ENCODE peak calls at places on chromosome 5, in four cellular contexts. B is H1, F is GM12878, U is K562. J is an unnamed sample.
A peak's percentile ranks its signal among the peaks of the same experiment; 100 is the strongest.

GRCh38 chr5:133083901-133084300 is 32.1 kb downstream of the HSPA4 start:
- DNase-seq in B (no peak), F (no peak), U (no peak), J (no peak)

GRCh38 chr5:67206381-67207328 is 10.1 kb upstream of the CD180 start:
- DNase-seq in B (no peak), F (peak; percentile 94), U (peak; percentile 83), J (peak; percentile 52)

GRCh38 chr5:102578362-102578761 is 79.6 kb upstream of the SLCO6A1 start:
- DNase-seq in B (no peak), F (no peak), U (no peak), J (no peak)

GRCh38 chr5:79745255-79745654 is 55.6 kb downstream of the CMYA5 start:
- DNase-seq in B (no peak), F (no peak), U (no peak), J (no peak)

GRCh38 chr5:41641621-41642020 is 131.2 kb upstream of the PLCXD3 start:
- DNase-seq in B (no peak), F (no peak), U (no peak), J (no peak)

GRCh38 chr5:168314735-168315411 is 23.4 kb downstream of the WWC1 start:
- DNase-seq in B (no peak), F (no peak), U (no peak), J (no peak)

GRCh38 chr5:137199966-137200365 is 299.2 kb downstream of the SPOCK1 start:
- DNase-seq in B (peak; percentile 15), F (no peak), U (no peak), J (no peak)

GRCh38 chr5:138149530-138149929 is 10.3 kb upstream of the NME5 start:
- DNase-seq in B (no peak), F (no peak), U (no peak), J (no peak)

GRCh38 chr5:55853818-55854217 is 2.7 kb downstream of the IL31RA start:
- DNase-seq in B (no peak), F (no peak), U (no peak), J (no peak)

GRCh38 chr5:153818626-153819025 is 220.1 kb downstream of the FAM114A2 start:
- DNase-seq in B (no peak), F (no peak), U (no peak), J (no peak)

GRCh38 chr5:151002250-151002649 is 18.1 kb upstream of the GPX3 start:
- DNase-seq in B (no peak), F (no peak), U (peak; percentile 61), J (no peak)

GRCh38 chr5:16618138-16618897 is 1.5 kb upstream of the RETREG1 start:
- DNase-seq in B (no peak), F (no peak), U (no peak), J (no peak)

GRCh38 chr5:69234457-69235268 is at the start of gene CDK7:
- DNase-seq in B (peak; percentile 41), F (peak; percentile 77), U (peak; percentile 96), J (peak; percentile 88)

GRCh38 chr5:14915291-14915976 is 43.9 kb upstream of the ANKH start:
- DNase-seq in B (no peak), F (no peak), U (no peak), J (no peak)

GRCh38 chr5:139105621-139106071 is 92.5 kb downstream of the SIL1 start:
- DNase-seq in B (no peak), F (no peak), U (no peak), J (no peak)

GRCh38 chr5:81209386-81209785 is 23.7 kb upstream of the CKMT2 start:
- DNase-seq in B (no peak), F (no peak), U (no peak), J (no peak)

GRCh38 chr5:134813407-134813806 is 32.4 kb upstream of the C5orf24 start:
- DNase-seq in B (no peak), F (peak; percentile 17), U (no peak), J (no peak)

GRCh38 chr5:160312139-160312959 is at the start of gene CCNJL:
- DNase-seq in B (no peak), F (no peak), U (peak; percentile 12), J (peak; percentile 38)

GRCh38 chr5:168939887-168940534 is 360.8 kb upstream of the PANK3 start:
- DNase-seq in B (no peak), F (no peak), U (no peak), J (no peak)

GRCh38 chr5:166441-167372 is 24.6 kb upstream of the LRRC14B start:
- DNase-seq in B (no peak), F (no peak), U (no peak), J (no peak)

DNA sequence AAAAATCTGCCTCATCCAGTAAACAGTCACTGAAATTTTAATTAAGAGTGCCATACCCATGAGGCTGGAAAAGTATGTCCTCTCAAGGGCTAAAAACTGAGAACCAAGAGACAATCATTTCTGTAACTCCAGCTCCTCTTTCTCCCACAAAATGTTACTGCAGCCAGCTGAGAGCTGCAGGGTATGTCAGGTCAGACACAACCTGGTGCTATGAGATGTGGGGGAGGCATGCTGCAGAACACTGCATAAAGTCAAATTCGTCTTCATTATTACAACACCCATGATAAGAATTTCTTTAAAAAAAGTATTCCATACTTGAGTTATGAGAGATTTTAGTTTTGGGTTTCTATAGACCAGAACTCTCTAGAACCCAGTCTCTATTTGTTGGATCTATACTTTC is 162.2 kb downstream of the CDC42SE2 start:
- DNase-seq in B (no peak), F (no peak), U (no peak), J (no peak)
- TF ChIP-seq TAF1 in B (no peak), F (no peak), U (no peak), J (no peak)

GRCh38 chr5:73450041-73450598 is 1.5 kb upstream of the FOXD1 start:
- DNase-seq in B (no peak), F (no peak), U (no peak), J (no peak)
- TF ChIP-seq POLR2A in B (no peak), F (no peak), U (no peak), J (no peak)

GRCh38 chr5:96434201-96434645 is 1.2 kb upstream of the PCSK1 start:
- DNase-seq in B (no peak), F (no peak), U (peak; percentile 59), J (peak; percentile 20)
- TF ChIP-seq POLR2AphosphoS5 in B (no peak), F (no peak), U (no peak), J (no peak)

GRCh38 chr5:154966081-154966841 is 25.4 kb downstream of the MRPL22 start:
- DNase-seq in B (no peak), F (no peak), U (no peak), J (no peak)
- TF ChIP-seq TAF1 in B (no peak), F (no peak), U (no peak), J (no peak)

DNA sequence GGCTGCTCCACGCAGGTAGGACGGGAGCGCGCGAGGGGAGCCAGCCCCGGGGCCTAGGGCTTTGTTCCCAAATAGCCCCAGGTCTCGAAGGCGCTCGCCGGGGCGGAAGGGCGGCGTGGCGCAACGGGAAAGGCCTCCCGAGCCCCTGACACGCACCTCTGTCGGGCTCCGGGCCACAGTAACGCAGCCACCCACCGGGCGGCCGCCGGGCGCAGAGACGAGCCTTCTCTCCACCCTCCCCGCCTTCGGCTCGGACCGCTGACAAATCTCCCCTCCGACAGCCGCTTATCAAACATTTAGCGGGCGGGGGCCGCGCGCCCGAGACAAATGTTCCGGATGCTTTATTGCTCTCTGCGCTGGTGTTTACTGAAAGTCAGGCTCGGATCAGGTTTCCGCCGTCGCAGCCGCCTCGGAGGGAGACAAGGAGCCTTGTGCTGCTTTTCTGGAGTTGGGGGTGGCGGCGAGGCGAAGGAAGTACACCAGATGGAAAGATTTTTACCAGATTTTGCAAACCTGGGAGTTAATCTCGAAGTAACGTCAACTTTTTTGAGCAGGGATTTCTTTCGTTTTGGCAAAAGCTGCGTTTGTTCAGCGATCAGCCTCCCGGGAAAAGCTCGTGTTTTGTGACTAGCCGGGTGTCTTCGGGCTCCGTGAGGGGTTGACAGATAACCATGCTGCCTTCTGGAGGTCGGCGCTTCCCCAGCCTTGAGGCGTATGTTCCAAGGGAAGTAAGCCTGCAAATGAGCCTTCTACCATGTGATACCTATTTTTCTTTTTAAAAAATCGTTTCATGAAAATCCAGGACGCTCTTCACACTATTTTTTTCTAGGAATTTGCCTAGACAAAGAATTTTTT is 956 bp downstream of the RGMB start:
- DNase-seq in B (no peak), F (no peak), U (peak; percentile 34), J (peak; percentile 17)
- TF ChIP-seq POLR2A in B (no peak), F (no peak), U (no peak), J (no peak)

DNA sequence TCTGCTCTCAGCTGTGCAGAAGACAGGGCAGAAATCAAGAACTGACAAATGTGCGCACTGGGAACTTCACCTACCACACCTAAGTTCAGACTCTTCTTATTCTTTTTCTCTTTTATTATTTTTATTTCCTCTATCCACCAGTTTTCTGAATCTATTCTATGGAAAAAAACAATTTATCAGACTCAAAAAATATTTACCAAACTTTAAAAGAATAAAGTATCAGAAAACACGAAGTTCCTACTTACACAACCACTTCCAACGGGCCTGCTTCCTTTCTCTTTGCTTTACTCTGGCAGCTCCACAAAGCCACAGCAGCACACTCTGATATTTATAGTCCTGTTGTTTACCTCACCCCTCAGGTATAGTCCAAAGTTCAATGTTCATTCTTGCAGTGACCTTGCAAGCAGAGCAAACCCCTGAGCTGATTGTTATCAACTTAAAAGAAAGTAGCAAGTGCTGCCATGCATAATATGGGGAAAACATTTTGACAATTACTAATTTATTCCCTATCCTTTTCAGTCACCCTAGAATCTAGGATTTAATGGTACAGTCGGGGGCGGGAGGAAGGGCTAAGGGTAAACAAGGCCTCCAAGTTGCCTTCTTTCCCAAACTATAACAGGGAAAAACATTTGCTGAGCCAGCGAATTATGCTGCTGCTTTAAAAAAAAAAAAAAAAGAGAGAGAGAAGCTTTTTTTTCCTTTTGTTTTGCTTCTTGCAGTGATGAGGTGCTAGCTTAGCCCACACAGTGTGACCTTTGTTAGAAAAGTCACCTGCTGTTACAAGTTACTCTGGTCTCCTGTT is at the start of gene SELENOP:
- DNase-seq in B (peak; percentile 9), F (peak; percentile 8), U (peak; percentile 53), J (no peak)
- TF ChIP-seq POLR2AphosphoS5 in B (peak; percentile 80), F (no peak), U (no peak), J (no peak)